ENCODE peak calls at places on chromosomes 13 and 19, in six cellular contexts. One of them, this sample, is unnamed.

GRCh38 chr13:67134322-67135129 is 95.6 kb downstream of the PCDH9 start:
- DNase-seq in neural crest cell: no peak
- DNase-seq in lower lobe of right lung: no peak
- DNase-seq in progenitor cell of endocrine pancreas: no peak
- DNase-seq in CD4-positive, alpha-beta T cell: no peak
- DNase-seq in right lobe of liver: no peak
- DNase-seq in this sample: no peak

GRCh38 chr13:44648392-44649117 is 72.4 kb upstream of the TSC22D1 start:
- DNase-seq in neural crest cell: no peak
- DNase-seq in lower lobe of right lung: no peak
- DNase-seq in progenitor cell of endocrine pancreas: no peak
- DNase-seq in CD4-positive, alpha-beta T cell: no peak
- DNase-seq in right lobe of liver: no peak
- DNase-seq in this sample: peak; percentile 52

GRCh38 chr19:2488405-2488941 is 12.5 kb downstream of the GADD45B start:
- DNase-seq in neural crest cell: no peak
- DNase-seq in lower lobe of right lung: no peak
- DNase-seq in progenitor cell of endocrine pancreas: no peak
- DNase-seq in CD4-positive, alpha-beta T cell: no peak
- DNase-seq in right lobe of liver: peak; percentile 36
- DNase-seq in this sample: no peak

GRCh38 chr13:26457212-26457611 is 100.3 kb upstream of the WASF3 start:
- DNase-seq in neural crest cell: no peak
- DNase-seq in lower lobe of right lung: no peak
- DNase-seq in progenitor cell of endocrine pancreas: no peak
- DNase-seq in CD4-positive, alpha-beta T cell: no peak
- DNase-seq in right lobe of liver: no peak
- DNase-seq in this sample: no peak

GRCh38 chr13:44052843-44053607 is 173.3 kb downstream of the LACC1 start:
- DNase-seq in neural crest cell: no peak
- DNase-seq in lower lobe of right lung: peak; percentile 59
- DNase-seq in progenitor cell of endocrine pancreas: no peak
- DNase-seq in CD4-positive, alpha-beta T cell: no peak
- DNase-seq in right lobe of liver: no peak
- DNase-seq in this sample: no peak

GRCh38 chr19:49875801-49876421 is 1.2 kb downstream of the AKT1S1 start:
- DNase-seq in neural crest cell: peak; percentile 56
- DNase-seq in lower lobe of right lung: peak; percentile 75
- DNase-seq in progenitor cell of endocrine pancreas: peak; percentile 41
- DNase-seq in CD4-positive, alpha-beta T cell: peak; percentile 40
- DNase-seq in right lobe of liver: peak; percentile 73
- DNase-seq in this sample: peak; percentile 63

GRCh38 chr13:106916329-106916728 is 348.4 kb upstream of the ARGLU1 start:
- DNase-seq in neural crest cell: no peak
- DNase-seq in lower lobe of right lung: no peak
- DNase-seq in progenitor cell of endocrine pancreas: no peak
- DNase-seq in CD4-positive, alpha-beta T cell: no peak
- DNase-seq in right lobe of liver: no peak
- DNase-seq in this sample: no peak

GRCh38 chr19:13045812-13046211 is 50.5 kb downstream of the NFIX start:
- DNase-seq in neural crest cell: no peak
- DNase-seq in lower lobe of right lung: no peak
- DNase-seq in progenitor cell of endocrine pancreas: no peak
- DNase-seq in CD4-positive, alpha-beta T cell: no peak
- DNase-seq in right lobe of liver: no peak
- DNase-seq in this sample: no peak

DNA sequence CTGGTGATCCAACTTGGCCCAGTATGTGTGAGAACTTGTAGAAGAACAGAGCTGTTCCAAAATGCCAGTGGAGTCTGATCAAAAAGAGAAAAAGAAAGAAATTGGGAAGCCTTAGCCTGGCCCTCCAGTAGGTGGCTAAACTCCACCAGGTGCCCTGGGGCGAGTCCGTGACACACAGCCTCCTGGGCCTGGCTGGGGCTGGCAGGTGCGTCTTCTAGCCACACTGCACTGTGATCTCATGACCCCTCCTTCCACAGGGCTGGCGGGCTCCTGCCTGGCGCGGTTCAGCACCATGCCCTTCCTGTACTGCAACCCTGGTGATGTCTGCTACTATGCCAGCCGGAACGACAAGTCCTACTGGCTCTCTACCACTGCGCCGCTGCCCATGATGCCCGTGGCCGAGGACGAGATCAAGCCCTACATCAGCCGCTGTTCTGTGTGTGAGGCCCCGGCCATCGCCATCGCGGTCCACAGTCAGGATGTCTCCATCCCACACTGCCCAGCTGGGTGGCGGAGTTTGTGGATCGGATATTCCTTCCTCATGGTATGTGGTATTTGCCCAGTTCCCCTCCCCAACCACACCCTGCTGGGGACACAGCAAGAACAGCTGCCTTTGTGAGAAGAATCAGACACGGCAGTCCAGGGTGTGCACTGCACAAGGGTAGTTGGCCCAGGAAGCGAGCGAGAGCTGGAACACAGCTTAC is 53.7 kb downstream of the RAB20 start:
- DNase-seq in neural crest cell: no peak
- DNase-seq in lower lobe of right lung: peak; percentile 75
- DNase-seq in progenitor cell of endocrine pancreas: no peak
- DNase-seq in CD4-positive, alpha-beta T cell: no peak
- DNase-seq in right lobe of liver: peak; percentile 85
- DNase-seq in this sample: no peak
- TF ChIP-seq CTCF in neural crest cell: no peak
- TF ChIP-seq CTCF in lower lobe of right lung: peak; percentile 19
- TF ChIP-seq CTCF in progenitor cell of endocrine pancreas: no peak
- TF ChIP-seq CTCF in CD4-positive, alpha-beta T cell: no peak
- TF ChIP-seq CTCF in right lobe of liver: peak; percentile 63
- TF ChIP-seq CTCF in this sample: no peak

DNA sequence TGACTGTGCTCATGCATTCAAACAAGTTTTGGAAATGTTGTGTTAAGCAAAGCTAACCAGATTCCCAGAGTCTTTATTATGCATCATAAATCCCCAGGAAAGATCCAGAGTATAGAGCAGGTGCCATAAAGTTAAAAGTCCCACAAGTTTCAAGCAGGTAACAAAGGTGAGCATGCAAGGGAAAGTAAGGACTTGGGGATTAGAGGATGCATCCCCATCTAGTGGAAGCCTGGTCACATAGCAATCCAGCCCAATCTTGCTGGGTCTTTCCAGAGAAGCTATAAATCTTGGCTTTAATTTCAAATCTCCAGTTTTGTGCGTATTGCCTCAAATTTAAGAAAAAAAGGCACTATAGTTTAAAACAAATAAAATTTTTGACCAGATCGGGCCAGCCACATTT is 72.7 kb downstream of the ZNF254 start:
- DNase-seq in neural crest cell: no peak
- DNase-seq in lower lobe of right lung: no peak
- DNase-seq in progenitor cell of endocrine pancreas: no peak
- DNase-seq in CD4-positive, alpha-beta T cell: no peak
- DNase-seq in right lobe of liver: no peak
- DNase-seq in this sample: no peak
- TF ChIP-seq CTCF in neural crest cell: peak; percentile 56
- TF ChIP-seq CTCF in lower lobe of right lung: no peak
- TF ChIP-seq CTCF in progenitor cell of endocrine pancreas: no peak
- TF ChIP-seq CTCF in CD4-positive, alpha-beta T cell: no peak
- TF ChIP-seq CTCF in right lobe of liver: peak; percentile 38
- TF ChIP-seq CTCF in this sample: peak; percentile 26

GRCh38 chr13:101576977-101577376 is 124.5 kb downstream of the ITGBL1 start:
- DNase-seq in neural crest cell: no peak
- DNase-seq in lower lobe of right lung: no peak
- DNase-seq in progenitor cell of endocrine pancreas: no peak
- DNase-seq in CD4-positive, alpha-beta T cell: no peak
- DNase-seq in right lobe of liver: no peak
- DNase-seq in this sample: no peak

GRCh38 chr13:101576452-101576851 is 124.0 kb downstream of the ITGBL1 start:
- DNase-seq in neural crest cell: no peak
- DNase-seq in lower lobe of right lung: no peak
- DNase-seq in progenitor cell of endocrine pancreas: no peak
- DNase-seq in CD4-positive, alpha-beta T cell: no peak
- DNase-seq in right lobe of liver: no peak
- DNase-seq in this sample: no peak

GRCh38 chr13:101575591-101575990 is 123.1 kb downstream of the ITGBL1 start:
- DNase-seq in neural crest cell: no peak
- DNase-seq in lower lobe of right lung: no peak
- DNase-seq in progenitor cell of endocrine pancreas: no peak
- DNase-seq in CD4-positive, alpha-beta T cell: no peak
- DNase-seq in right lobe of liver: no peak
- DNase-seq in this sample: no peak

DNA sequence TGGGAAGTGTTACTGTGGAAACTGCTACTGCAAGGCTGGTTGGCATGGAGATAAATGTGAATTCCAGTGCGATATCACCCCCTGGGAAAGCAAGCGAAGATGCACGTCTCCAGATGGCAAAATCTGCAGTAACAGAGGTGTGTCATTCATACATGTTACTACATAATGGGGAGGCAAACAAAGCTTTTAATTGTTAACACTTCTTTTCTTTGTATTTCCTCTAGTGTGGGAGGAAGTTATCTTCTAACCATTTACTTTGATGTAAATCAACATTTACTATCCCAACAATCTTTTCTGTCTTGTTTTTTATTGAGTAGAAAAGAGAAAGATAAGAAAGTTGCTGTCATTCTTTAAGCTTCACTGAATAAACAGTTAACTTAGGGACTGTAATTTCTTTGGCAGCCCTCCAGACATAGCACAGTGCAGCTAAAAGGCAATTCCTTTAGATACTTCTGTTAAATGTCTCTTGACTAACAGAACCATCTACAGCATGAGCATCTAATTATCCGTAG is 126.9 kb downstream of the ITGBL1 start:
- DNase-seq in neural crest cell: no peak
- DNase-seq in lower lobe of right lung: no peak
- DNase-seq in progenitor cell of endocrine pancreas: no peak
- DNase-seq in CD4-positive, alpha-beta T cell: no peak
- DNase-seq in right lobe of liver: no peak
- DNase-seq in this sample: no peak
- TF ChIP-seq CTCF in neural crest cell: no peak
- TF ChIP-seq CTCF in lower lobe of right lung: no peak
- TF ChIP-seq CTCF in progenitor cell of endocrine pancreas: no peak
- TF ChIP-seq CTCF in CD4-positive, alpha-beta T cell: no peak
- TF ChIP-seq CTCF in right lobe of liver: no peak
- TF ChIP-seq CTCF in this sample: no peak

DNA sequence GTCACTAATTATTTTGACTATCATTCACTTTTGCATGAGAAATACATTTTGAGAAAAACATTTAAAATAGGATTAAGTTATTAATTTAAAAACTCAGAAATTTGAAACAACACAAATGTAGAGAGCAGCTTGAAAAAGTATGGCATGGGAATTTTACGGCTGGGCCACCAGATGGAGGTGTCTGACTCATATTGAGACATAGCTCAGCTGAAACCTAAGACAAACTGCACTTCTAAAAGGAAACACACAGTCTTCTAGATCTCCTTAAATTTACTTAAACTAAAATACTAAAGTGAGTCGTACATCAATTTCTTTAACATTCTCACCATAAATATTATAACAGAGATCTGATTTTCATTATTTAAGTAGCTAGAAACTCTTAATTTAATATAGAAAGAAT is 41.9 kb upstream of the POSTN start:
- DNase-seq in neural crest cell: no peak
- DNase-seq in lower lobe of right lung: no peak
- DNase-seq in progenitor cell of endocrine pancreas: no peak
- DNase-seq in CD4-positive, alpha-beta T cell: no peak
- DNase-seq in right lobe of liver: peak; percentile 16
- DNase-seq in this sample: no peak
- TF ChIP-seq CTCF in neural crest cell: peak; percentile 73
- TF ChIP-seq CTCF in lower lobe of right lung: peak; percentile 24
- TF ChIP-seq CTCF in progenitor cell of endocrine pancreas: peak; percentile 75
- TF ChIP-seq CTCF in CD4-positive, alpha-beta T cell: no peak
- TF ChIP-seq CTCF in right lobe of liver: peak; percentile 26
- TF ChIP-seq CTCF in this sample: no peak

GRCh38 chr13:99434258-99434788 is 66.9 kb upstream of the TM9SF2 start:
- DNase-seq in neural crest cell: no peak
- DNase-seq in lower lobe of right lung: no peak
- DNase-seq in progenitor cell of endocrine pancreas: no peak
- DNase-seq in CD4-positive, alpha-beta T cell: peak; percentile 74
- DNase-seq in right lobe of liver: no peak
- DNase-seq in this sample: no peak
- TF ChIP-seq CTCF in neural crest cell: peak; percentile 25
- TF ChIP-seq CTCF in lower lobe of right lung: no peak
- TF ChIP-seq CTCF in progenitor cell of endocrine pancreas: peak; percentile 33
- TF ChIP-seq CTCF in CD4-positive, alpha-beta T cell: no peak
- TF ChIP-seq CTCF in right lobe of liver: no peak
- TF ChIP-seq CTCF in this sample: peak; percentile 7

DNA sequence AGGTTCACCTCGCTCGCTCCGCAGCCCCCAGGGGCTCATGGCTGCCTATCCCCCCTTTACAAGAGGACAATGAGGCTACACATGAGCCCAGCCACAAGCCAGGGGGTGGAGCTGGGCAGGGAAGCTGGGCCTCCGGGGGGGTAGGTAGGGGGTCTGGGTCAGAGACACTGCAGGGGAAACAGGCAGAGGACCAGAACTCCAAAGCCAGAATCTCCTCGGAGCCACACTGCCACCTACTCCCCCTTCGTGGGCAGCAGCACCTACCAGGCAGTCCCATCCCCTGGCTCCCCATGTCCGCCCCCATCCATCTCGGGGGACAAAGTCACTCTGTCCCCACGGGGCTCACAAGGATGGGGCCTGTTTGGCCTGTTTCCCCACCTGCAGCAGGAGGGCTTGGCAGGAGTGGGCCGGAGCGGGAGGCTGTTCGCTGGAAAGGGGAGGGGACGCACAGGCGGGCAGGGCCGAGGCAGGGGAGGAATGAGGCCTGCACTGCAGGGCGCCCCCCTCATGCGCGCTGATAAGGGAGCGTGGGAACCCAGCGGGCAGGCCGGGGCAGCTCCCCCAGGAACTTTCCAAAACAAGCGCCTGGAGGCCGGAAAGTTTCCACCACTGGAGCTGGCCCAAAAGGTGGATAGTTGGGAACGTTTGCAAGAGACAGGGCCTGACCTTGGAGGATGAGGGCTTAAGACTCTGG is 545 bp upstream of the ISYNA1 start:
- DNase-seq in neural crest cell: no peak
- DNase-seq in lower lobe of right lung: no peak
- DNase-seq in progenitor cell of endocrine pancreas: no peak
- DNase-seq in CD4-positive, alpha-beta T cell: no peak
- DNase-seq in right lobe of liver: no peak
- DNase-seq in this sample: no peak
- TF ChIP-seq CTCF in neural crest cell: no peak
- TF ChIP-seq CTCF in lower lobe of right lung: no peak
- TF ChIP-seq CTCF in progenitor cell of endocrine pancreas: no peak
- TF ChIP-seq CTCF in CD4-positive, alpha-beta T cell: no peak
- TF ChIP-seq CTCF in right lobe of liver: no peak
- TF ChIP-seq CTCF in this sample: no peak

DNA sequence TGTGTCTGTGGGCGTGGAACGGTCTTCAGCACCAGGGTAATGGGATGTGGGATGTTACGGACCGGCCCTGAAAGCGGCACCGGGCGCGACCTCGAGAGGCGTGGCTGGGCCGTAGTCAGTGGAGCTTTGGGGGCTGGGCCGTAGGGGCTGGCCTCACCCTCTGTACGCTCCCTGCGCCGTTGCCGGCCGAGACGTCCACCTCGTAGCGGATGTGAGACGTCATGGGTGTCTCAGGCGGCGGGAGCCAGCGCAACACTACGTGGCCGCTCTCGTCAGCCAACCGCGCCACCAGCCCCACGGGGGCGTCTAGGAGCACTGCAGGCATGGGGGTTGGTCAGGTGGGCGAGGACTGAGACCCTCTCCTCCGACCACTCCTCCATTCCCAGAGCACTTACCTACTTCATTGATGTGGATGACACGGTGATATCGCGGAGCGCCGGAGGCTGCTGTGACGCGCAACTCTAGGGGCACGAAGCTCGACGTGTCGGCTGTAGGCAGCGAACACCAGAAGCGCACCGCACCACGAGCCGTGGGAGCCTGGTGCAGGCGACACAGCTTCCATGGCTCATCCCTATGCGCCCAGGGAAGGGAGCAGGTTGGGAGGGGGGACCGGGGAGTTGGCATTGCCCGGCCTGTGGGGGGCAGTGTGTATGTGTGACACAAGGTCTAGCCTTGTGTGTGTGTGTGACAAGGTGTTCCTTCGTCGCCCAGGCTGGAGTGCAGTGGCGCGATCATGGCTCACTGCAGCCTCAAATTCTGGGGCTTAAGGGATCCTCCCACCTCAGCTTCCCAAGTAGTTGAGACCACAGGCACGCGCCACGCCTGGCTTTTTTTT is 2.4 kb downstream of the EPOR start:
- DNase-seq in neural crest cell: peak; percentile 67
- DNase-seq in lower lobe of right lung: peak; percentile 79
- DNase-seq in progenitor cell of endocrine pancreas: peak; percentile 38
- DNase-seq in CD4-positive, alpha-beta T cell: peak; percentile 43
- DNase-seq in right lobe of liver: peak; percentile 76
- DNase-seq in this sample: peak; percentile 88
- TF ChIP-seq CTCF in neural crest cell: peak; percentile 37
- TF ChIP-seq CTCF in lower lobe of right lung: no peak
- TF ChIP-seq CTCF in progenitor cell of endocrine pancreas: no peak
- TF ChIP-seq CTCF in CD4-positive, alpha-beta T cell: no peak
- TF ChIP-seq CTCF in right lobe of liver: no peak
- TF ChIP-seq CTCF in this sample: peak; percentile 48

This sample was measured in GM10248.